ENCODE peak calls at places on chromosomes 2 and 18, in four cellular contexts. One of them, this sample, is unnamed.

GRCh38 chr2:157443090-157443489 is 799 bp downstream of the CYTIP start:
- DNase-seq in mucosa of descending colon: no peak
- DNase-seq in anterior cingulate cortex: no peak
- DNase-seq in GM12865: peak
- DNase-seq in this sample: no peak

GRCh38 chr18:9137168-9138066 is 836 bp downstream of the ANKRD12 start:
- DNase-seq in mucosa of descending colon: peak
- DNase-seq in anterior cingulate cortex: no peak
- DNase-seq in GM12865: peak
- DNase-seq in this sample: peak

GRCh38 chr2:150495993-150496627 is 8.6 kb upstream of the RND3 start:
- DNase-seq in mucosa of descending colon: no peak
- DNase-seq in anterior cingulate cortex: no peak
- DNase-seq in GM12865: no peak
- DNase-seq in this sample: no peak

GRCh38 chr2:142286618-142287017 is 155.8 kb upstream of the LRP1B start:
- DNase-seq in mucosa of descending colon: no peak
- DNase-seq in anterior cingulate cortex: no peak
- DNase-seq in GM12865: peak
- DNase-seq in this sample: no peak

GRCh38 chr2:150167711-150168110 is 319.8 kb downstream of the RND3 start:
- DNase-seq in mucosa of descending colon: no peak
- DNase-seq in anterior cingulate cortex: no peak
- DNase-seq in GM12865: peak
- DNase-seq in this sample: no peak

GRCh38 chr18:4704766-4705165 is 249.7 kb upstream of the DLGAP1 start:
- DNase-seq in mucosa of descending colon: no peak
- DNase-seq in anterior cingulate cortex: no peak
- DNase-seq in GM12865: no peak
- DNase-seq in this sample: no peak

GRCh38 chr2:65049010-65049639 is 7.1 kb upstream of the CEP68 start:
- DNase-seq in mucosa of descending colon: no peak
- DNase-seq in anterior cingulate cortex: no peak
- DNase-seq in GM12865: no peak
- DNase-seq in this sample: no peak

GRCh38 chr2:136322436-136322835 is 204.5 kb upstream of the CXCR4 start:
- DNase-seq in mucosa of descending colon: no peak
- DNase-seq in anterior cingulate cortex: no peak
- DNase-seq in GM12865: no peak
- DNase-seq in this sample: no peak